ENCODE peak calls at places on chromosomes 1 and 21, in four cellular contexts. Z, X, H and C are unnamed samples.

GRCh38 chr21:43367296-43367695 is 59.6 kb downstream of the SIK1 start:
- DNase-seq in Z (no peak), X (no peak), H (no peak), C (no peak)

GRCh38 chr21:34536820-34537219 is 24.8 kb upstream of the KCNE1 start:
- DNase-seq in Z (no peak), X (no peak), H (no peak), C (no peak)

GRCh38 chr1:144551543-144552424 is 40.9 kb upstream of the PPIAL4F start:
- DNase-seq in Z (peak; percentile 91), X (peak; percentile 60), H (peak; percentile 64), C (peak; percentile 33)

GRCh38 chr1:29117381-29117780 is 6.3 kb downstream of the TMEM200B start:
- DNase-seq in Z (no peak), X (no peak), H (no peak), C (no peak)

GRCh38 chr21:30234643-30235042 is 18.7 kb upstream of the CLDN8 start:
- DNase-seq in Z (no peak), X (no peak), H (no peak), C (no peak)

GRCh38 chr1:97668945-97669344 is 251.9 kb downstream of the DPYD start:
- DNase-seq in Z (no peak), X (no peak), H (no peak), C (no peak)

GRCh38 chr1:156463874-156464273 is 36.7 kb downstream of the MEF2D start:
- DNase-seq in Z (no peak), X (no peak), H (peak; percentile 40), C (peak; percentile 35)

GRCh38 chr1:116949213-116949985 is 39.7 kb downstream of the PTGFRN start:
- DNase-seq in Z (peak; percentile 32), X (no peak), H (no peak), C (peak; percentile 37)

GRCh38 chr1:18140411-18140810 is 32.8 kb downstream of the IGSF21 start:
- DNase-seq in Z (no peak), X (no peak), H (no peak), C (no peak)

GRCh38 chr1:91821126-91821868 is 64.7 kb downstream of the TGFBR3 start:
- DNase-seq in Z (no peak), X (no peak), H (no peak), C (no peak)

GRCh38 chr1:156744344-156744743 is 3.5 kb upstream of the MRPL24 start:
- DNase-seq in Z (no peak), X (no peak), H (no peak), C (no peak)

GRCh38 chr1:85681087-85681486 is 27.1 kb downstream of the ZNHIT6 start:
- DNase-seq in Z (no peak), X (no peak), H (no peak), C (peak; percentile 67)

GRCh38 chr1:79745928-79746327 is 739.4 kb upstream of the ADGRL4 start:
- DNase-seq in Z (no peak), X (no peak), H (no peak), C (no peak)

GRCh38 chr1:19504796-19505693 is 19.7 kb upstream of the CAPZB start:
- DNase-seq in Z (no peak), X (no peak), H (no peak), C (no peak)

GRCh38 chr1:201486158-201486557 is 17.2 kb upstream of the PHLDA3 start:
- DNase-seq in Z (no peak), X (no peak), H (no peak), C (no peak)

GRCh38 chr1:201483373-201483949 is 14.5 kb upstream of the PHLDA3 start:
- DNase-seq in Z (no peak), X (no peak), H (no peak), C (no peak)

GRCh38 chr1:201487742-201488141 is 18.8 kb upstream of the PHLDA3 start:
- DNase-seq in Z (no peak), X (no peak), H (no peak), C (no peak)

GRCh38 chr1:201482755-201483154 is 13.8 kb upstream of the PHLDA3 start:
- DNase-seq in Z (no peak), X (no peak), H (no peak), C (no peak)

GRCh38 chr1:201485184-201485774 is 16.3 kb upstream of the PHLDA3 start:
- DNase-seq in Z (no peak), X (no peak), H (no peak), C (no peak)
- H3K4me3 ChIP-seq in Z (no peak overlapping the region), X (no peak overlapping the region), H (no peak overlapping the region), C (no peak overlapping the region)

GRCh38 chr21:38912789-38913119 is 107.0 kb downstream of the ETS2 start:
- DNase-seq in Z (no peak), X (no peak), H (no peak), C (no peak)

GRCh38 chr21:38912355-38912619 is 106.6 kb downstream of the ETS2 start:
- DNase-seq in Z (no peak), X (no peak), H (no peak), C (no peak)

GRCh38 chr21:38914071-38914491 is 108.4 kb downstream of the ETS2 start:
- DNase-seq in Z (no peak), X (no peak), H (no peak), C (no peak)

GRCh38 chr21:38914531-38915385 is 109.0 kb downstream of the ETS2 start:
- DNase-seq in Z (no peak), X (no peak), H (peak; percentile 59), C (no peak)

DNA sequence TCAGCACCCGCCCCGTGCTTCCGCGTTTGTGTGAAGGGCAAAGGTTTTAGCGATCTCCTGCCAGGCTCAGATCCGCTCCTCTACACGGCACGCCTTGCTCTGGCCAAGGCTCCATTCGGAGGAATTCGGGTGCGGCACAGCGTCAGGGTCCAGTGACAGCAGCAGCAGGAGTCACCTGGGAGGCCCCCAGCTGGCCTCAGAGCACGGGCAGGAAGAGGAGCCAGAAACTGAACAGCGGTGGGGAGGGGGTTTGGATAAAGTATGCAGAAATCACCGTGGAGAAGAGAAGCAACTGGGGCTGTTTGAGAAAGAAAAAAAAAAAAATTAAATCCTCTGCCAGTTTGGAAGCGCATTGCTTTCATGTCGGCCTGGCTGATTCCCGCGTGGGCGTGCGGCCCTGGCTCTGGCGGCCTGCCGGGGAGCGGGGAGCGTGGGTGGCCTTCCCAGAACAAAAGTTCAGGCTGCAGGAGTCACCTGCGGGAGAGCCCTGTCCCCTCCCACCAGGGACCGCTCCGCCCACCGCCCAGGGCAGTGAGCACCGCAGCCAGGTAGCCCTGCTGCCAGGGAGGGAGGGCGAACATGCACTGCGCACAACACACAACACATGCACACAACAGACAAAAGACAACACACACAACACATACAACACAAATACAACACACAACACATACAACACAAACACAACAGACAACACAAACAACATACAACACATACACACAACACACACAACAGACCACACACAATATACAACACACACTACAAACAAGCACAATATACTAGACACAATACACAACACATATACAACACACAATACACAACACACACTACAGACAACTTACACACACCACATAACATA is 107.6 kb downstream of the ETS2 start:
- DNase-seq in Z (peak; percentile 64), X (peak; percentile 93), H (peak; percentile 93), C (peak; percentile 96)
- H3K4me1 ChIP-seq in Z (peaks cover 19% of the 10 kb centered on the region), X (peaks cover 78% of the 10 kb centered on the region), H (peaks cover 56% of the 10 kb centered on the region), C (peaks cover 67% of the 10 kb centered on the region)

GRCh38 chr1:47444578-47445465 is 7.0 kb downstream of the FOXD2 start:
- DNase-seq in Z (peak; percentile 77), X (no peak), H (peak; percentile 83), C (no peak)
- H3K4me3 ChIP-seq in Z (peak overlapping the region; percentile 32), X (no peak overlapping the region), H (no peak overlapping the region), C (no peak overlapping the region)

DNA sequence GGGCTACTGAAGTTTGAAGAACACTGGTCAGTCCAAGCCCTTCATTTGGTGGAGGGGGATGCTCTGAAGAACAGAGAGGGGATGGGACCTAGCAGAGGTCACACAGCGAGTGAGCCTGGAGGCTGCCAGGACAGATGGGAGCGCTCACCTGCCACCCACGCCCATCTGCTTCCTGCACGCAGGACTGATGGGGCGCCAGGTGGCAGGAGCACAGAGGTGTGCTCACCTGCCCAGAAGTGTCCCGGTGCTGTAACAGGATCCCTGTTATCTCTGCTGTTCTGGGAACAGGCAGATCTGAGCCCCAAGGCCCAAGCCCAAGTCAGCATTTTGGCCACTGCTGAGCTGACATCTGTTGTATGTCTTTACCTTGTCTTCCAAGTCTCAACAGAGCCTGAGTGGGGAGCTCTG is 40.5 kb downstream of the EPHB2 start:
- DNase-seq in Z (no peak), X (peak; percentile 43), H (peak; percentile 57), C (peak; percentile 78)
- H3K4me1 ChIP-seq in Z (peaks cover 19% of the 10 kb centered on the region), X (peaks cover 17% of the 10 kb centered on the region), H (peaks cover 24% of the 10 kb centered on the region), C (peaks cover 49% of the 10 kb centered on the region)

GRCh38 chr1:8873506-8874229 is 4.8 kb downstream of the ENO1 start:
- DNase-seq in Z (peak; percentile 66), X (peak; percentile 80), H (peak; percentile 68), C (peak; percentile 95)
- H3K4me3 ChIP-seq in Z (peak overlapping the region; percentile 88), X (no peak overlapping the region), H (no peak overlapping the region), C (no peak overlapping the region)

DNA sequence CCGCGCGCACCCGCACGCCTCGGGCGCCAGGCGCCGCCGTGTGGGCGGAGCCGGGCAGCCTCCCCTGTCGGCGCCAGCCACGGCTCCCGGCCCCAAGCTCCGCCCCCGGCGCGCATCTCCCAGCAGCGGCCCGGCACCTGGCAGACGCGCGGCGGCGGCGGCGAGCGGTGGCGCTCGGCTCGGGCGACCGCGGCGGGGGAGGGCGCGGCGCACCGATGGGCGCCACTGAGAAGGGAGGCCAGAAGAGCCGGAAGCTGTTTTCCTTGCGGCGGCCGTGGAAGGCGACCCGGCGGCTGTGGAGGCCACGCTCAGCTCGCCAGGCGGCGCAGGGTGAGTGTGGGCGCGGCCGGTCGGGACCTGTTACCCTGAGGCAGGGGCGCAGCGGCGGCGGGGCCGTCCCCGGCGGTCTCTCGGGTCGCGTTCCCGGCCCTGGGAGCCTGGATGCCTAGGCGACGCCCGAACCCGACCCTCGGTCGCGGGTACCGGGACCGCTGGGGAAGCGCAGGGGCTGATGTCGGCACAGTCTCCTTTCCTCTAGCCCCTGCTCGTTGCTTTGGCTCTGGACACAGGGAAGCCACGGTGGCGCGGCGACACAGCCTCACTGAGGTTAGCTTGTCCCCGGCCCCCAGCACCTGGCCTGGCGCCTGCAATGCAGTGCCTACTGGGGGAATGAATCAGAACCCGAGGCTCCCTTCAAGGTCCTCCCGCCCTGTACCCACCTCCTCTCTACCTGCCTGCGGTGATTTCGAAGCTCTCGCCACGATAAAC is 54.8 kb upstream of the DNAJC6 start:
- DNase-seq in Z (peak; percentile 95), X (peak; percentile 88), H (peak; percentile 90), C (peak; percentile 86)
- H3K4me1 ChIP-seq in Z (peaks cover 19% of the 10 kb centered on the region), X (peaks cover 21% of the 10 kb centered on the region), H (peaks cover 5% of the 10 kb centered on the region), C (peaks cover 13% of the 10 kb centered on the region)

DNA sequence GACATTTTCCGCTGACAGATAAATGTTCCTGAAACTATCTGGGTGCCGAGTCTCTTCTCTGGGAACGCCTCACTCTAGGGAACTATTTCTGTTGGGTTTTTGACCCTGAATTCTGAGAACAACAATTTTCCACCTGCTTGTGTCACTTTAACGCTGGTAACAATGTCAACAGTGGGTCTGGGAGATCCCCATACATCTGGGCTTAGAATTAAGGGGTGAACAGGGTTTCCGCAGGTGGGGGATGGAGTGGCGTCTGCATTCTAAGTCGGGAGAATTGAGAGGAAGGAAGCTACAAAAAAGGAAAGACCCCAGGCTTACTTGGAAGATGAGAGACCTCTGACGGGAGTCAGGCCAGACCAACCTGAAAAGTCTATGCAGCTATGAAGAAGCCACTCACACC is 8.7 kb downstream of the CD247 start:
- DNase-seq in Z (no peak), X (no peak), H (no peak), C (no peak)
- H3K4me3 ChIP-seq in Z (no peak overlapping the region), X (no peak overlapping the region), H (no peak overlapping the region), C (no peak overlapping the region)